ENCODE peak calls at places on chromosomes 11 and 22, in eight cellular contexts. H is gastrocnemius medialis, B is body of pancreas, Y is hypothalamus, V is epithelial cell of esophagus, S is iPS DF 6.9, P is cardiac fibroblast, L is astrocyte. J is an unnamed sample.

GRCh38 chr22:49451070-49451840 is 376.4 kb downstream of the BRD1 start:
- DNase-seq in H (no peak), B (no peak), Y (no peak), V (no peak), S (no peak), P (no peak), L (no peak), J (no peak)

GRCh38 chr22:41501209-41501608 is 32.3 kb downstream of the ACO2 start:
- DNase-seq in H (no peak), B (no peak), Y (no peak), V (peak; percentile 23), S (no peak), P (no peak), L (no peak), J (no peak)

GRCh38 chr11:85762226-85762625 is 48.7 kb downstream of the SYTL2 start:
- DNase-seq in H (no peak), B (no peak), Y (no peak), V (peak; percentile 4), S (no peak), P (peak; percentile 7), L (no peak), J (no peak)

GRCh38 chr11:68337399-68337835 is 25.0 kb downstream of the LRP5 start:
- DNase-seq in H (no peak), B (no peak), Y (no peak), V (peak; percentile 93), S (no peak), P (no peak), L (no peak), J (no peak)

GRCh38 chr11:12499071-12499470 is 121.7 kb downstream of the PARVA start:
- DNase-seq in H (no peak), B (no peak), Y (no peak), V (no peak), S (no peak), P (no peak), L (no peak), J (no peak)

GRCh38 chr11:8768625-8769333 is 86.2 kb downstream of the RPL27A start:
- DNase-seq in H (no peak), B (peak; percentile 63), Y (no peak), V (peak; percentile 80), S (no peak), P (peak; percentile 78), L (peak; percentile 84), J (peak; percentile 68)

GRCh38 chr22:30947163-30947820 is 21.3 kb downstream of the MORC2 start:
- DNase-seq in H (no peak), B (no peak), Y (peak; percentile 57), V (peak; percentile 91), S (no peak), P (no peak), L (no peak), J (no peak)

GRCh38 chr11:66050581-66051231 is 1.5 kb upstream of the SF3B2 start:
- DNase-seq in H (no peak), B (no peak), Y (no peak), V (no peak), S (no peak), P (no peak), L (no peak), J (no peak)

GRCh38 chr11:100964400-100964799 is 165.2 kb downstream of the PGR start:
- DNase-seq in H (no peak), B (no peak), Y (no peak), V (no peak), S (no peak), P (peak; percentile 22), L (peak; percentile 68), J (no peak)

GRCh38 chr11:47372422-47372821 is 5.9 kb downstream of the SPI1 start:
- DNase-seq in H (no peak), B (no peak), Y (no peak), V (peak; percentile 43), S (no peak), P (no peak), L (no peak), J (no peak)

GRCh38 chr11:8333431-8334401 is 70.0 kb upstream of the LMO1 start:
- DNase-seq in H (no peak), B (no peak), Y (no peak), V (peak; percentile 56), S (no peak), P (no peak), L (peak; percentile 3), J (peak; percentile 92)

GRCh38 chr22:30238661-30239420 is 7.7 kb downstream of the LIF start:
- DNase-seq in H (no peak), B (no peak), Y (no peak), V (no peak), S (no peak), P (peak; percentile 70), L (peak; percentile 84), J (peak; percentile 56)

GRCh38 chr22:23530766-23531282 is 49.3 kb downstream of the IGLL1 start:
- DNase-seq in H (no peak), B (no peak), Y (no peak), V (no peak), S (no peak), P (no peak), L (no peak), J (no peak)

GRCh38 chr22:20509344-20510047 is 2.1 kb downstream of the MED15 start:
- DNase-seq in H (peak; percentile 53), B (peak; percentile 69), Y (no peak), V (peak; percentile 93), S (no peak), P (peak; percentile 92), L (peak; percentile 92), J (no peak)

GRCh38 chr11:8338138-8338537 is 74.5 kb upstream of the LMO1 start:
- DNase-seq in H (no peak), B (peak; percentile 68), Y (no peak), V (peak; percentile 22), S (no peak), P (peak; percentile 32), L (no peak), J (peak; percentile 85)

GRCh38 chr22:20008221-20008995 is 8.2 kb downstream of the ARVCF start:
- DNase-seq in H (no peak), B (no peak), Y (no peak), V (peak; percentile 22), S (no peak), P (no peak), L (no peak), J (peak; percentile 92)

GRCh38 chr22:49090061-49090852 is 737.4 kb downstream of the BRD1 start:
- DNase-seq in H (no peak), B (no peak), Y (no peak), V (no peak), S (no peak), P (no peak), L (no peak), J (no peak)

GRCh38 chr11:67230406-67230805 is 35.9 kb upstream of the GRK2 start:
- DNase-seq in H (no peak), B (no peak), Y (no peak), V (no peak), S (no peak), P (peak; percentile 20), L (no peak), J (no peak)

J was measured in H54.